ENCODE peak calls at places on chromosomes 5 and 9, in four cellular contexts. Y is HCT116, O is neural progenitor cell, F is fibroblast of lung. S is an unnamed sample.

GRCh38 chr5:74199436-74200210 is 440.9 kb downstream of the ENC1 start:
- DNase-seq in Y (no peak), O (no peak), F (peak; percentile 47), S (peak; percentile 9)

GRCh38 chr9:72539824-72540347 is 18.5 kb downstream of the TMC1 start:
- DNase-seq in Y (no peak), O (peak; percentile 6), F (peak; percentile 40), S (no peak)

GRCh38 chr5:59107692-59108091 is 524.8 kb downstream of the RAB3C start:
- DNase-seq in Y (no peak), O (no peak), F (no peak), S (no peak)

GRCh38 chr9:91789941-91790340 is 160.1 kb downstream of the ROR2 start:
- DNase-seq in Y (no peak), O (no peak), F (no peak), S (no peak)

GRCh38 chr5:150180241-150181027 is 9.4 kb upstream of the SLC6A7 start:
- DNase-seq in Y (no peak), O (no peak), F (peak; percentile 30), S (peak; percentile 90)

GRCh38 chr9:8826281-8826680 is 1026.7 kb upstream of the DMAC1 start:
- DNase-seq in Y (no peak), O (no peak), F (no peak), S (no peak)

GRCh38 chr9:110027624-110028023 is 180.3 kb downstream of the C9orf152 start:
- DNase-seq in Y (no peak), O (peak; percentile 89), F (peak; percentile 85), S (no peak)

GRCh38 chr5:132053483-132053882 is 7.0 kb upstream of the IL3 start:
- DNase-seq in Y (no peak), O (no peak), F (no peak), S (no peak)

GRCh38 chr5:55004728-55005127 is 19.3 kb upstream of the GZMK start:
- DNase-seq in Y (no peak), O (no peak), F (peak; percentile 61), S (no peak)

GRCh38 chr5:59246470-59247250 is 646.9 kb downstream of the PDE4D start:
- DNase-seq in Y (no peak), O (no peak), F (peak; percentile 76), S (peak; percentile 27)

GRCh38 chr5:117315170-117315569 is 740.5 kb upstream of the SEMA6A start:
- DNase-seq in Y (no peak), O (no peak), F (no peak), S (no peak)

GRCh38 chr5:1763548-1763911 is 36.1 kb downstream of the MRPL36 start:
- DNase-seq in Y (peak; percentile 38), O (peak; percentile 78), F (peak; percentile 45), S (peak; percentile 99)

GRCh38 chr5:40909723-40910122 is 426 bp downstream of the C7 start:
- DNase-seq in Y (no peak), O (no peak), F (peak; percentile 12), S (no peak)

DNA sequence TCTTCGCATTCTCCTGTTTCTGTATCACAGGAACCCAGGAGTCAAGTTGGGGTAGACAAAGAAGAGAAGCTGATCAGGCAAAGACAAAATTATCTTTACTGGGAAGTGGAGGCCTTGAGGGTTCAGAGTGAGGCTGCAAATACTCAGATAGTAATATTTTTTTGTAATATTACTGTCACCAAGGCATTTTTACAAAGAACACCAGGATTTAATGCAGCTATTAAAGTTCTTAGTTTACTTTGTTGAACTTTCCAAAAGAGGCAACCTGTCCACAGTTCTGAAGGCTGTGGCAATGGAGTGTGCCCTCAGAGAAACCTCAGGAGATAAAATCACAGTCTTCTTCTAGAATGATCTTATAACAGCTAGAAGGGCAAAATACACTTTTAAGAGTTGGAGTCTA is 74.9 kb downstream of the PGM5 start:
- DNase-seq in Y (no peak), O (no peak), F (no peak), S (no peak)
- H4K20me1 ChIP-seq in Y (no peaks in the 10 kb centered on the region), O (no peaks in the 10 kb centered on the region), F (no peaks in the 10 kb centered on the region), S (no peaks in the 10 kb centered on the region)

GRCh38 chr5:157193699-157194424 is 13.2 kb downstream of the ITK start:
- DNase-seq in Y (no peak), O (no peak), F (no peak), S (no peak)
- H3K27me3 ChIP-seq in Y (peaks cover 56% of the 10 kb centered on the region), O (peaks cover 52% of the 10 kb centered on the region), F (no peaks in the 10 kb centered on the region), S (peaks cover 10% of the 10 kb centered on the region)

DNA sequence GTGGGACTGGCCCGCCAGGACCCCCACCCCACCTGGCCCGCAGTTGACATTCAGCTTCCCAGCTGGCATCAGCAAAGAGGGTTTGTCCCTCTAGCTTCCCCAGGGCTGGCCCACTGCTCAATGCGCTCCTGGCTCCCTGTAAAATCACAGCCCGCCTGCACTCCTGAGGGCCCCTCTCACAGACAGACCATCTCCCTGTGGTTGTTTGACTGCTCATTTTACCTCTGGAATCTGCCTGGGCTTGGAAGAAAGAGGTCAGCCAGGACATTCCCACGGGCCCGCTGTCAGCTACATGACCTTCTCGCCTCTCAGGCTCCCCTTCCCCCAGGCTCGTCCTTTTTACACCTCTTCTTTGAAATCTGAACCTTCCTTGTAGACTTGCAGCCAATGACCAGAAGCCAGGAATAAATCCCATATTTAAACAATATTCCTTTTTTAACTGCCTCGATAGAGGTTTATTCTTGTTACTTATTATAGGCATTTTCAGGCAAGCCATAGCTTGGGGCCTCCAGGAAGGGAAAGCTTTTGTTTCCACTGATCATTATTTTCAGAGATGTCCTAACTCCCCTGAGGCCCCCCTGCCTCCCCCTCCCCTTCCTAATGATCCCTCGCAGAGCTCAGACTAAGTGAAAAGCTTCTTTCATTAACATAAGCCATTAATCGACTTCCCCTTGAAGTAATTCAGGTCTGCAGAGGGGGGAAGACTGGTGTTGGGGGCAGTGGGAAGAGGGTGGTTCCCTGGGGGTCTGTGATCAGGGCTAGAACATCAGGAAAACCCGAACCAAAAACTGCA is 76.3 kb upstream of the IQGAP2 start:
- DNase-seq in Y (no peak), O (peak; percentile 78), F (no peak), S (no peak)
- H3K27ac ChIP-seq in Y (no peak overlapping the region), O (no peak overlapping the region), F (no peak overlapping the region), S (no peak overlapping the region)

DNA sequence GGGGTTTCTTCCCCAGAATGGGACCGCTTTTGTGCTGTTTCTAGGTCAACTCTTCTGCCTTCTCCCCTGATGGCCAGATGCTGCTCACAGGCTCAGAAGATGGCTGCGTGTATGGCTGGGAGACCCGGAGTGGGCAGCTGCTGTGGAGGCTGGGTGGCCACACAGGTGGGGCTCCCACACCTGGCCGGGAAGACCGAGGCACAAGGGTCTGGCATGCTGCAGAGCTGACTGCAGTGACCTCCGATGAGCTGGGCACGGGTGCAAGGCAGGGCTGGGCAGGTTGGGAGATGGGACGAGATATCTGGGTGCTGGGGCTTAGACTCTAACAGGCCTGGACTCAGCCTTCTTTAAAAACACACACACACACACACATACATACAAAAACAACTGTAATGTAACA is 901 bp downstream of the WDR38 start:
- DNase-seq in Y (no peak), O (no peak), F (no peak), S (peak; percentile 72)
- H4K20me1 ChIP-seq in Y (peaks cover 32% of the 10 kb centered on the region), O (peaks cover 36% of the 10 kb centered on the region), F (peaks cover 2% of the 10 kb centered on the region), S (peaks cover 31% of the 10 kb centered on the region)

GRCh38 chr5:176790921-176791320 is 19.4 kb upstream of the UNC5A start:
- DNase-seq in Y (no peak), O (no peak), F (no peak), S (peak; percentile 46)
- H3K27me3 ChIP-seq in Y (no peaks in the 10 kb centered on the region), O (peaks cover 12% of the 10 kb centered on the region), F (peaks cover 38% of the 10 kb centered on the region), S (peaks cover 59% of the 10 kb centered on the region)

S was measured in osteoblast.